ENCODE peak calls at places on chromosomes 2 and 18, in six cellular contexts. W is neural progenitor cell, Z is DND-41, P is SK-N-SH, H is hepatocyte, Y is HCT116. F is an unnamed sample.

GRCh38 chr2:179344280-179344961 is 79.8 kb upstream of the SESTD1 start:
- DNase-seq in H (peak; percentile 35), Z (no peak), Y (no peak), P (no peak), W (no peak), F (no peak)

GRCh38 chr18:3150274-3150673 is 69.5 kb downstream of the MYOM1 start:
- DNase-seq in H (no peak), Z (no peak), W (no peak), Y (no peak), P (no peak), F (no peak)

GRCh38 chr2:223835701-223836532 is 1.5 kb downstream of the AP1S3 start:
- DNase-seq in H (peak; percentile 39), W (no peak), Z (no peak), Y (no peak), P (no peak), F (no peak)

GRCh38 chr2:20623241-20623640 is 27.7 kb downstream of the HS1BP3 start:
- DNase-seq in Z (no peak), P (no peak), Y (no peak), W (no peak), H (no peak), F (no peak)

GRCh38 chr2:104858325-104858978 is 4.5 kb downstream of the POU3F3 start:
- DNase-seq in W (no peak), H (no peak), Z (no peak), Y (no peak), P (no peak), F (no peak)

GRCh38 chr2:27960237-27960912 is 69.8 kb downstream of the BABAM2 start:
- DNase-seq in H (peak; percentile 6), W (no peak), Z (peak; percentile 60), P (no peak), Y (no peak), F (no peak)

GRCh38 chr18:43650423-43650822 is 373.1 kb upstream of the SYT4 start:
- DNase-seq in H (no peak), P (no peak), Z (no peak), W (no peak), Y (no peak), F (no peak)

GRCh38 chr2:236849508-236849907 is 236.2 kb upstream of the COPS8 start:
- DNase-seq in Y (no peak), P (no peak), H (no peak), W (no peak), Z (no peak), F (no peak)

GRCh38 chr2:146678516-146678915 is 1166.3 kb upstream of the ACVR2A start:
- DNase-seq in Z (no peak), H (no peak), Y (no peak), P (no peak), W (peak; percentile 59), F (no peak)

GRCh38 chr2:157257312-157258252 is at the start of gene GALNT5:
- DNase-seq in P (no peak), Y (no peak), W (peak; percentile 52), Z (no peak), H (peak; percentile 51), F (no peak)

GRCh38 chr18:66616523-66616983 is 12.7 kb upstream of the CDH19 start:
- DNase-seq in W (peak; percentile 60), Y (no peak), Z (no peak), P (peak; percentile 3), H (peak; percentile 29), F (peak; percentile 52)

GRCh38 chr2:122203523-122203922 is 448.1 kb downstream of the TSN start:
- DNase-seq in W (peak; percentile 32), P (no peak), H (peak; percentile 37), Z (no peak), Y (no peak), F (no peak)

GRCh38 chr2:59174536-59175243 is 933.6 kb upstream of the FANCL start:
- DNase-seq in P (no peak), W (peak; percentile 52), Y (no peak), H (no peak), Z (no peak), F (no peak)

GRCh38 chr18:28511421-28511821 is 334.5 kb upstream of the CDH2 start:
- DNase-seq in P (no peak), Y (no peak), Z (no peak), W (no peak), H (no peak), F (no peak)

GRCh38 chr2:236121546-236121945 is 46.6 kb downstream of the GBX2 start:
- DNase-seq in Z (no peak), P (no peak), H (no peak), W (no peak), Y (no peak), F (no peak)

GRCh38 chr2:16739778-16740581 is 74.3 kb upstream of the CYRIA start:
- DNase-seq in Y (no peak), Z (no peak), H (no peak), P (no peak), W (no peak), F (no peak)

GRCh38 chr18:79738041-79738461 is 58.4 kb downstream of the CTDP1 start:
- DNase-seq in H (no peak), P (no peak), W (no peak), Y (no peak), Z (no peak), F (no peak)

GRCh38 chr2:186325827-186326535 is 160.1 kb upstream of the ZC3H15 start:
- DNase-seq in H (peak; percentile 10), Z (no peak), W (no peak), Y (no peak), P (no peak), F (peak; percentile 9)

DNA sequence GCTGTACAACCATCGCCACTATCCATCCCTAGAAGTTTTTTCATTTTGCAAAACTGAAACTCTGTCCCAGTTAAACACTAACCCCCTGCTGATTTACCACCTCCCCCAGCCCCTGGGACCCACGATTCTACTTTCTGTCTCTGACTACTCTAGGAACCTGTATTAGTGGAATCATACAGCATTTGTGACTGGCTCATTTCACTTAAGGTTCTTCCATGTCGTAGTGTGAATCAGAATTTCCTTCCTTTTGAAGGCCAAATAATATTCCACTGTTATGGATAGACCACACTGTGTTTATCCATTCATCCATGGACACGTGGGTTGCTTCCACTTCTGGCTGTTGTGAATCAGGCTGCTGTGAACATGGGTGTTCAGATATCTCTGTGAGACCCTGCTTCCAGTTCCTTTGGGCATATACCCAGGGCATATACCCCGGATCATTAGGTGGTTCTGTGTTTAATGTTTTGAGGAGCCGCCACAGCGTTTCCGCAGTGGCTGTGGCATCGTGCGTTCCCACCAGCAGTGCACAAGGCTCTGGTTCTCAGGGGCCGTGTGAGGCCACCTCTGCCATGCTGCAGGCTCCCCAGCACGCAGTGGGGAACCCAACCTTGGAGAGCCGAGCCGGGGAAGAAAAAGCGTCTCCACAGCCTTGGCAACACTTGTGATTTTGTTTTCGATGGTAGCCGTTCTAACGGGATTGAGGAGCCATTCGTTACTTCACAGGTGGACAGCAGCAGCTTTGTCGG is 10.1 kb downstream of the RAMP1 start:
- DNase-seq in Z (no peak), P (no peak), Y (no peak), H (no peak), W (no peak), F (no peak)
- H3K4me1 ChIP-seq in Z (peaks cover 5% of the 10 kb centered on the region), P (peaks cover 75% of the 10 kb centered on the region), Y (peaks cover 61% of the 10 kb centered on the region), H (peaks cover 24% of the 10 kb centered on the region), W (peaks cover 9% of the 10 kb centered on the region), F (peaks cover 6% of the 10 kb centered on the region)

GRCh38 chr18:13374096-13374467 is 155.5 kb downstream of the LDLRAD4 start:
- DNase-seq in Z (no peak), Y (no peak), P (no peak), H (no peak), W (no peak), F (no peak)

GRCh38 chr18:13376841-13377351 is 158.3 kb downstream of the LDLRAD4 start:
- DNase-seq in W (no peak), Y (no peak), P (no peak), H (no peak), Z (peak; percentile 78), F (no peak)

GRCh38 chr18:13374468-13375301 is 156.1 kb downstream of the LDLRAD4 start:
- DNase-seq in H (no peak), W (no peak), Y (no peak), P (peak; percentile 74), Z (no peak), F (no peak)

GRCh38 chr18:13376298-13376840 is 157.8 kb downstream of the LDLRAD4 start:
- DNase-seq in Z (peak; percentile 55), Y (no peak), W (no peak), H (no peak), P (no peak), F (no peak)

DNA sequence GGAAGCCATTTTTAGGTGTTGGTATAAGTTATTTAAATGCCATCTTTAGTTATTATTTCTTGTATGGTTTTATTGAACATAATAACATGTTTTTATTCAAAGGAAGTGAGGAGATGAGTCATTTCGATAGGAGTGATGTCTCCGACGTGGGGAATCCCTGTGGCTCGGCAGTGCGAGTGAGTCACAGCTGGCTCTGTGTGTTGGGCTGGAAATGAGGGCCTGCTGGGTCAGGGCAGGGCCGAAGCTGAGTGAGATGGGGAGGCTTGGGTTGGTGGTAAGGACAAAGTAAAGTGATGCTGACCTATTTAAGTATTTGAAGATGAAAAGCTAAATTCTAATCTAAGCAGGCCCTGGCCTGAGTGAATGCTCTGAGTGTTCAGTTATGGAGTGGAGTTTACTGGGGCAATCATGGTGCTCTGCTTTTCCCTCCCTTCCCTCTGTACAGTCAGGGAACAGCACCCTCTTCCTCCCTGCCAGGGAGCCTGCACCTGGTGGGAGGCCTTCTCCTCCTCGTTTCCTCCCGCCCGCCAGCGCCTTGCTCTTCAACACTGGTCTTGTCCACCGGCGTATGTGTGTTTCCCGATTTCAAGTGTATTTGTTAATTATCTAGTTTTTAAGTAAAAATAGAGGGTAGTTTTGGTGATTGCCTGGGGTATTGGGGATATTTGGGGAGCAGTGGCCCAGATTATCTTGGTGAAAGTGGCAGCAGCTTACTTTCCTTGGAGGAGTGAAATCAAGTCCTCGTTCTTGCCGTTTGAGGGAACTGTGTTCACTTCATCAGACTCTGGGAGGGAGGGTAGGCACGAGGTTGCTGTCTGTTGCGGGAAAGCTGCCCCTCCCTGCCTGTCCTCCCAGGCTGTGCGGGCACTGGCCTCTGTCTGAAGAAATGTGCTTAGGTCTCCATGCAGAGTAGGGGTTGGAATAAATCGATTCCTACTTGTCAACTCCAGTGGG is 157.0 kb downstream of the LDLRAD4 start:
- DNase-seq in W (no peak), Z (peak; percentile 45), Y (peak; percentile 48), H (peak; percentile 57), P (no peak), F (no peak)
- H3K27ac ChIP-seq in W (no peak overlapping the region), Z (peak overlapping the region; percentile 81), Y (peak overlapping the region; percentile 28), H (no peak overlapping the region), P (peak overlapping the region; percentile 86), F (no peak overlapping the region)

GRCh38 chr2:72083751-72084583 is 63.7 kb downstream of the CYP26B1 start:
- DNase-seq in Y (no peak), Z (no peak), W (no peak), H (no peak), P (no peak), F (no peak)

GRCh38 chr2:72082021-72082739 is 65.5 kb downstream of the CYP26B1 start:
- DNase-seq in Y (no peak), Z (no peak), H (no peak), W (no peak), P (no peak), F (no peak)

GRCh38 chr2:72080286-72081145 is 67.1 kb downstream of the CYP26B1 start:
- DNase-seq in H (no peak), Y (no peak), Z (no peak), P (no peak), W (no peak), F (no peak)

GRCh38 chr2:72082887-72083286 is 64.8 kb downstream of the CYP26B1 start:
- DNase-seq in W (no peak), H (no peak), P (no peak), Y (no peak), Z (no peak), F (no peak)

GRCh38 chr2:72081450-72081849 is 66.2 kb downstream of the CYP26B1 start:
- DNase-seq in Y (no peak), Z (no peak), P (no peak), H (no peak), W (no peak), F (no peak)
- H2AFZ ChIP-seq in Y (no peak overlapping the region), Z (no peak overlapping the region), P (no peak overlapping the region), H (no peak overlapping the region), W (no peak overlapping the region), F (no peak overlapping the region)

GRCh38 chr2:64012115-64012514 is 7.1 kb downstream of the VPS54 start:
- DNase-seq in Z (no peak), Y (no peak), P (no peak), W (no peak), H (no peak), F (no peak)
- H3K4me1 ChIP-seq in Z (peaks cover 12% of the 10 kb centered on the region), Y (peaks cover 7% of the 10 kb centered on the region), P (no peaks in the 10 kb centered on the region), W (no peaks in the 10 kb centered on the region), H (peaks cover 2% of the 10 kb centered on the region), F (no peaks in the 10 kb centered on the region)

F was measured in Karpas-422.